ENCODE peak calls at places on chromosomes 3 and 15, in five cellular contexts. Q is transverse colon, Z is heart left ventricle, A is adrenal gland, H is right lobe of liver. D is an unnamed sample.

GRCh38 chr3:164845739-164846138 is 232.6 kb downstream of the SI start:
- DNase-seq in Q (no peak), Z (no peak), A (no peak), H (no peak), D (no peak)

GRCh38 chr3:15428539-15428938 is 1.1 kb downstream of the EAF1 start:
- DNase-seq in Q (no peak), Z (no peak), A (no peak), H (no peak), D (no peak)

GRCh38 chr3:15637131-15637951 is 35.8 kb downstream of the BTD start:
- DNase-seq in Q (no peak), Z (no peak), A (no peak), H (no peak), D (no peak)

GRCh38 chr3:122975163-122975923 is 52.2 kb downstream of the SEMA5B start:
- DNase-seq in Q (peak), Z (no peak), A (no peak), H (no peak), D (no peak)

GRCh38 chr15:29852201-29852600 is 29.9 kb upstream of the TJP1 start:
- DNase-seq in Q (no peak), Z (no peak), A (no peak), H (no peak), D (no peak)

GRCh38 chr3:64104691-64105101 is 81.4 kb upstream of the PSMD6 start:
- DNase-seq in Q (no peak), Z (no peak), A (no peak), H (no peak), D (no peak)

GRCh38 chr3:125137432-125138033 is 75.0 kb downstream of the SLC12A8 start:
- DNase-seq in Q (no peak), Z (no peak), A (peak), H (no peak), D (no peak)

GRCh38 chr3:27721717-27722564 is at the start of gene EOMES:
- DNase-seq in Q (peak), Z (no peak), A (no peak), H (no peak), D (no peak)

GRCh38 chr3:94413721-94414106 is 350.9 kb downstream of the NSUN3 start:
- DNase-seq in Q (no peak), Z (no peak), A (no peak), H (no peak), D (no peak)

GRCh38 chr3:141373768-141374526 is 5.6 kb downstream of the ZBTB38 start:
- DNase-seq in Q (no peak), Z (no peak), A (no peak), H (no peak), D (no peak)

GRCh38 chr3:149449100-149449654 is 25.3 kb upstream of the TM4SF4 start:
- DNase-seq in Q (no peak), Z (no peak), A (no peak), H (no peak), D (no peak)

GRCh38 chr15:99476413-99477222 is 89.2 kb upstream of the MEF2A start:
- DNase-seq in Q (peak), Z (no peak), A (peak), H (no peak), D (peak)

GRCh38 chr3:101127991-101128390 is 134.8 kb upstream of the ABI3BP start:
- DNase-seq in Q (no peak), Z (no peak), A (no peak), H (no peak), D (no peak)
- H3K27ac ChIP-seq in Q (no peak), Z (no peak), A (no peak), H (no peak), D (no peak)

GRCh38 chr3:9388562-9389272 is 8.7 kb upstream of the SETD5 start:
- DNase-seq in Q (no peak), Z (no peak), A (no peak), H (no peak), D (no peak)
- TF ChIP-seq POLR2A in Q (no peak), Z (no peak), A (no peak), H (no peak), D (no peak)

GRCh38 chr3:62367735-62368704 is 5.3 kb downstream of the FEZF2 start:
- DNase-seq in Q (no peak), Z (no peak), A (no peak), H (no peak), D (no peak)
- H3K4me3 ChIP-seq in Q (no peak), Z (no peak), A (no peak), H (no peak), D (no peak)

GRCh38 chr3:128480717-128481437 is 12.1 kb downstream of the GATA2 start:
- DNase-seq in Q (no peak), Z (no peak), A (no peak), H (peak), D (no peak)
- H3K27ac ChIP-seq in Q (no peak), Z (peak), A (no peak), H (no peak), D (peak)

GRCh38 chr3:188153949-188154757 is at the start of gene LPP:
- DNase-seq in Q (peak), Z (peak), A (peak), H (peak), D (peak)
- TF ChIP-seq POLR2A in Q (peak), Z (no peak), A (no peak), H (peak), D (peak)

GRCh38 chr15:63052128-63052826 is 9.7 kb downstream of the TPM1 start:
- DNase-seq in Q (no peak), Z (no peak), A (no peak), H (no peak), D (no peak)
- H3K4me3 ChIP-seq in Q (peak), Z (peak), A (no peak), H (no peak), D (no peak)

GRCh38 chr3:112392393-112393359 is 59.7 kb downstream of the CD200 start:
- DNase-seq in Q (no peak), Z (no peak), A (no peak), H (no peak), D (no peak)

GRCh38 chr3:112390783-112391641 is 58.1 kb downstream of the CD200 start:
- DNase-seq in Q (no peak), Z (no peak), A (no peak), H (no peak), D (no peak)

GRCh38 chr3:112393360-112393728 is 60.4 kb downstream of the CD200 start:
- DNase-seq in Q (no peak), Z (no peak), A (no peak), H (no peak), D (no peak)

GRCh38 chr3:112389961-112390360 is 57.0 kb downstream of the CD200 start:
- DNase-seq in Q (no peak), Z (no peak), A (no peak), H (no peak), D (no peak)

DNA sequence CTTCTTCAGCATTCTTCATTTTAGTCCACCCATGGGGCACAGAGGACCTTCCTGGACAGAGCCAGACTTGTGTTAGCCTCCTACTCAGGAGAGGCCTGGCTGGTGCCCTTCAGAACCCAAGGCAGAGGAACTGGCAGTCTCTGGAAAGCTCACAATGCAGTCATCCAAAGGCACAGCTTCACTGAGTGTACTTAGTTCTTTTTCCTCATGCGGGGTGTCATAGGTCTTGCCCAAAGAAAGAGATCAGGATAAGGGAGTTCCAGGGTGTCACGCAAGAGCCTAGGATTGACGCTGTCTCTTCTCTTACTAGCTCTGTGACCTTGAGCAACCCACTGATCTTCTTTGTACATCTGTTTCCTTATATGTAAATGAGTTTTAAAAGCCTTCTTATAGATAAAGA is 58.7 kb downstream of the CD200 start:
- DNase-seq in Q (no peak), Z (no peak), A (no peak), H (no peak), D (no peak)
- H3K27ac ChIP-seq in Q (peak), Z (peak), A (peak), H (no peak), D (no peak)

D was measured in upper lobe of left lung.